ENCODE peak calls at places on chromosomes 5 and 9, in seven cellular contexts. P is activated naive CD4-positive, alpha-beta T cell treated with Interleukin-2 at 50 U/mL for 16 hours; V is Jurkat, Clone E6-1; F is T-helper 1 cell; D is activated effector memory CD4-positive, alpha-beta T cell treated with anti-CD3 and anti-CD28 coated beads, Interleukin-2, amount 50 U/mL, for 16 hours; W is AG04450; N is DMS 273 treated with DMSO at 0.1 percent for 48 hours. Y is an unnamed sample.

GRCh38 chr9:35510745-35511428 is 21.0 kb downstream of the RUSC2 start:
- DNase-seq in N (no peak), D (no peak), W (peak), F (no peak), V (no peak), P (no peak), Y (peak)

GRCh38 chr9:121610638-121610953 is 40.8 kb upstream of the DAB2IP start:
- DNase-seq in V (no peak), P (no peak), W (no peak), F (no peak), N (no peak), D (no peak), Y (no peak)

GRCh38 chr9:120532475-120532874 is 47.5 kb downstream of the CDK5RAP2 start:
- DNase-seq in F (no peak), V (no peak), P (no peak), N (no peak), D (no peak), W (no peak), Y (no peak)

GRCh38 chr9:116288658-116289057 is 135.1 kb downstream of the PAPPA start:
- DNase-seq in V (no peak), P (no peak), D (no peak), F (no peak), W (peak), N (no peak), Y (peak)

GRCh38 chr9:84322830-84323229 is 17.7 kb downstream of the SLC28A3 start:
- DNase-seq in W (peak), D (no peak), V (no peak), F (no peak), N (no peak), P (no peak), Y (no peak)

GRCh38 chr5:25006734-25007133 is 362.0 kb upstream of the CDH10 start:
- DNase-seq in W (no peak), P (no peak), V (peak), F (no peak), N (no peak), D (no peak), Y (peak)

GRCh38 chr5:73783823-73784222 is 157.8 kb downstream of the ARHGEF28 start:
- DNase-seq in W (no peak), N (no peak), P (no peak), D (no peak), F (no peak), V (peak), Y (no peak)

GRCh38 chr9:70045452-70045851 is 1.8 kb downstream of the MAMDC2 start:
- DNase-seq in P (no peak), W (no peak), V (no peak), F (no peak), D (no peak), N (no peak), Y (no peak)

GRCh38 chr9:129319938-129320481 is 141.9 kb upstream of the IER5L start:
- DNase-seq in V (no peak), D (peak), N (no peak), P (no peak), W (no peak), F (no peak), Y (no peak)

GRCh38 chr5:60463179-60463868 is 236.6 kb downstream of the DEPDC1B start:
- DNase-seq in V (no peak), D (no peak), W (no peak), N (no peak), P (no peak), F (no peak), Y (peak)

GRCh38 chr9:111108946-111109345 is 70.7 kb upstream of the LPAR1 start:
- DNase-seq in F (no peak), V (peak), N (no peak), W (peak), D (no peak), P (no peak), Y (no peak)

GRCh38 chr5:55994502-55994997 is at the start of gene IL6ST:
- DNase-seq in F (peak), D (peak), V (no peak), W (peak), N (peak), P (peak), Y (peak)

GRCh38 chr9:83935276-83935890 is 14.2 kb upstream of the KIF27 start:
- DNase-seq in V (no peak), D (no peak), W (no peak), N (peak), F (no peak), P (no peak), Y (peak)

GRCh38 chr9:87884578-87885459 is 2.1 kb downstream of the SPATA31E1 start:
- DNase-seq in F (no peak), N (no peak), W (no peak), D (no peak), P (no peak), V (no peak), Y (no peak)

GRCh38 chr9:113695901-113696300 is 180.2 kb upstream of the ZNF618 start:
- DNase-seq in D (no peak), P (no peak), N (no peak), F (no peak), V (peak), W (no peak), Y (no peak)

Y was measured in astrocyte of the cerebellum.